ENCODE peak calls at places on chromosomes 1 and 21, in eight cellular contexts. L is heart right ventricle; S is OCI-LY7; X is stimulated activated naive B cell treated with anti-CD40 and anti-IgM and Interleukin-4, amounts not matched to agents 10 μg/mL and 1 μg/mL and 100 μg/mL, for 72 hours; J is left cardiac atrium; A is stimulated activated CD4-positive, alpha-beta T cell treated with anti-CD3 and anti-CD28 coated beads, Interleukin-15, amount 100 ng/mL, for 48 hours; M is upper lobe of right lung; R is NCI-H2029 treated with DMSO at 0.1 percent for 48 hours. H is an unnamed sample.

GRCh38 chr1:218779341-218779831 is 394.3 kb upstream of the LYPLAL1 start:
- DNase-seq in L (no peak), S (no peak), X (no peak), J (no peak), A (no peak), M (no peak), R (no peak), H (no peak)

GRCh38 chr1:216702170-216702569 is 21.1 kb downstream of the ESRRG start:
- DNase-seq in L (no peak), S (peak), X (no peak), J (no peak), A (no peak), M (no peak), R (no peak), H (no peak)

GRCh38 chr1:23282967-23283366 is 61.1 kb downstream of the HNRNPR start:
- DNase-seq in L (no peak), S (no peak), X (no peak), J (no peak), A (no peak), M (no peak), R (no peak), H (no peak)

GRCh38 chr1:22747021-22747734 is 36.5 kb downstream of the EPHB2 start:
- DNase-seq in L (no peak), S (no peak), X (no peak), J (no peak), A (no peak), M (no peak), R (no peak), H (no peak)

GRCh38 chr1:232421143-232421796 is 208.7 kb downstream of the SIPA1L2 start:
- DNase-seq in L (no peak), S (no peak), X (no peak), J (no peak), A (no peak), M (no peak), R (peak), H (no peak)

GRCh38 chr21:25039461-25040380 is 567.6 kb downstream of the MRPL39 start:
- DNase-seq in L (no peak), S (no peak), X (no peak), J (no peak), A (no peak), M (no peak), R (no peak), H (no peak)

GRCh38 chr1:4028139-4028501 is 128.0 kb upstream of the C1orf174 start:
- DNase-seq in L (no peak), S (peak), X (no peak), J (no peak), A (no peak), M (no peak), R (no peak), H (no peak)

GRCh38 chr1:43426221-43426620 is 27.5 kb downstream of the HYI start:
- DNase-seq in L (no peak), S (no peak), X (no peak), J (no peak), A (no peak), M (no peak), R (no peak), H (no peak)

GRCh38 chr1:46171351-46171750 is 3.5 kb upstream of the TSPAN1 start:
- DNase-seq in L (peak), S (peak), X (no peak), J (peak), A (no peak), M (peak), R (no peak), H (no peak)